ENCODE peak calls at places on chromosomes 13 and 19, in nine cellular contexts. One of them, this sample, is unnamed.

GRCh38 chr13:98026457-98026857 is 73.0 kb downstream of the IPO5 start:
- DNase-seq in adipocyte: peak
- DNase-seq in Peyer's patch: no peak
- DNase-seq in kidney tubule cell: peak
- DNase-seq in NCI-H748 treated with DMSO at 0.1 percent for 48 hours: no peak
- DNase-seq in AG04450: no peak
- DNase-seq in progenitor cell of endocrine pancreas: no peak
- DNase-seq in nucleus accumbens: no peak
- DNase-seq in activated CD4-positive, CD25-positive, alpha-beta regulatory T cell: no peak
- DNase-seq in this sample: peak

GRCh38 chr13:59531571-59532091 is 632.1 kb downstream of the DIAPH3 start:
- DNase-seq in adipocyte: peak
- DNase-seq in Peyer's patch: peak
- DNase-seq in kidney tubule cell: peak
- DNase-seq in NCI-H748 treated with DMSO at 0.1 percent for 48 hours: peak
- DNase-seq in AG04450: peak
- DNase-seq in progenitor cell of endocrine pancreas: no peak
- DNase-seq in nucleus accumbens: peak
- DNase-seq in activated CD4-positive, CD25-positive, alpha-beta regulatory T cell: no peak
- DNase-seq in this sample: peak

GRCh38 chr13:95457294-95457693 is 95.2 kb upstream of the CLDN10 start:
- DNase-seq in adipocyte: no peak
- DNase-seq in Peyer's patch: no peak
- DNase-seq in kidney tubule cell: peak
- DNase-seq in NCI-H748 treated with DMSO at 0.1 percent for 48 hours: no peak
- DNase-seq in AG04450: no peak
- DNase-seq in progenitor cell of endocrine pancreas: no peak
- DNase-seq in nucleus accumbens: no peak
- DNase-seq in activated CD4-positive, CD25-positive, alpha-beta regulatory T cell: no peak
- DNase-seq in this sample: no peak

GRCh38 chr19:2235396-2236284 is 489 bp downstream of the PLEKHJ1 start:
- DNase-seq in adipocyte: peak
- DNase-seq in Peyer's patch: peak
- DNase-seq in kidney tubule cell: peak
- DNase-seq in NCI-H748 treated with DMSO at 0.1 percent for 48 hours: peak
- DNase-seq in AG04450: no peak
- DNase-seq in progenitor cell of endocrine pancreas: peak
- DNase-seq in nucleus accumbens: no peak
- DNase-seq in activated CD4-positive, CD25-positive, alpha-beta regulatory T cell: no peak
- DNase-seq in this sample: no peak

GRCh38 chr19:48907671-48908070 is 7.6 kb downstream of the NUCB1 start:
- DNase-seq in adipocyte: no peak
- DNase-seq in Peyer's patch: peak
- DNase-seq in kidney tubule cell: no peak
- DNase-seq in NCI-H748 treated with DMSO at 0.1 percent for 48 hours: no peak
- DNase-seq in AG04450: no peak
- DNase-seq in progenitor cell of endocrine pancreas: no peak
- DNase-seq in nucleus accumbens: no peak
- DNase-seq in activated CD4-positive, CD25-positive, alpha-beta regulatory T cell: no peak
- DNase-seq in this sample: no peak

GRCh38 chr13:41488124-41488523 is 30.8 kb downstream of the RGCC start:
- DNase-seq in adipocyte: no peak
- DNase-seq in Peyer's patch: no peak
- DNase-seq in kidney tubule cell: no peak
- DNase-seq in NCI-H748 treated with DMSO at 0.1 percent for 48 hours: no peak
- DNase-seq in AG04450: no peak
- DNase-seq in progenitor cell of endocrine pancreas: no peak
- DNase-seq in nucleus accumbens: no peak
- DNase-seq in activated CD4-positive, CD25-positive, alpha-beta regulatory T cell: no peak
- DNase-seq in this sample: no peak

GRCh38 chr13:76799696-76800095 is 86.5 kb downstream of the KCTD12 start:
- DNase-seq in adipocyte: no peak
- DNase-seq in Peyer's patch: no peak
- DNase-seq in kidney tubule cell: peak
- DNase-seq in NCI-H748 treated with DMSO at 0.1 percent for 48 hours: peak
- DNase-seq in AG04450: no peak
- DNase-seq in progenitor cell of endocrine pancreas: no peak
- DNase-seq in nucleus accumbens: no peak
- DNase-seq in activated CD4-positive, CD25-positive, alpha-beta regulatory T cell: no peak
- DNase-seq in this sample: no peak

GRCh38 chr19:30669329-30670010 is 297.3 kb downstream of the ZNF536 start:
- DNase-seq in adipocyte: peak
- DNase-seq in Peyer's patch: peak
- DNase-seq in kidney tubule cell: peak
- DNase-seq in NCI-H748 treated with DMSO at 0.1 percent for 48 hours: peak
- DNase-seq in AG04450: no peak
- DNase-seq in progenitor cell of endocrine pancreas: peak
- DNase-seq in nucleus accumbens: peak
- DNase-seq in activated CD4-positive, CD25-positive, alpha-beta regulatory T cell: peak
- DNase-seq in this sample: peak

GRCh38 chr13:25249001-25249543 is 38.2 kb downstream of the MTMR6 start:
- DNase-seq in adipocyte: peak
- DNase-seq in Peyer's patch: no peak
- DNase-seq in kidney tubule cell: peak
- DNase-seq in NCI-H748 treated with DMSO at 0.1 percent for 48 hours: no peak
- DNase-seq in AG04450: no peak
- DNase-seq in progenitor cell of endocrine pancreas: no peak
- DNase-seq in nucleus accumbens: no peak
- DNase-seq in activated CD4-positive, CD25-positive, alpha-beta regulatory T cell: no peak
- DNase-seq in this sample: peak

GRCh38 chr13:112510002-112510780 is 77.8 kb downstream of the TUBGCP3 start:
- DNase-seq in adipocyte: peak
- DNase-seq in Peyer's patch: no peak
- DNase-seq in kidney tubule cell: peak
- DNase-seq in NCI-H748 treated with DMSO at 0.1 percent for 48 hours: peak
- DNase-seq in AG04450: peak
- DNase-seq in progenitor cell of endocrine pancreas: no peak
- DNase-seq in nucleus accumbens: no peak
- DNase-seq in activated CD4-positive, CD25-positive, alpha-beta regulatory T cell: no peak
- DNase-seq in this sample: peak

GRCh38 chr19:18232540-18233223 is 6.4 kb upstream of the PDE4C start:
- DNase-seq in adipocyte: no peak
- DNase-seq in Peyer's patch: no peak
- DNase-seq in kidney tubule cell: no peak
- DNase-seq in NCI-H748 treated with DMSO at 0.1 percent for 48 hours: no peak
- DNase-seq in AG04450: no peak
- DNase-seq in progenitor cell of endocrine pancreas: no peak
- DNase-seq in nucleus accumbens: no peak
- DNase-seq in activated CD4-positive, CD25-positive, alpha-beta regulatory T cell: no peak
- DNase-seq in this sample: no peak

GRCh38 chr19:32622002-32622401 is 41.0 kb downstream of the PDCD5 start:
- DNase-seq in adipocyte: no peak
- DNase-seq in Peyer's patch: no peak
- DNase-seq in kidney tubule cell: no peak
- DNase-seq in NCI-H748 treated with DMSO at 0.1 percent for 48 hours: no peak
- DNase-seq in AG04450: no peak
- DNase-seq in progenitor cell of endocrine pancreas: no peak
- DNase-seq in nucleus accumbens: no peak
- DNase-seq in activated CD4-positive, CD25-positive, alpha-beta regulatory T cell: no peak
- DNase-seq in this sample: no peak

GRCh38 chr13:84430015-84430414 is 547.7 kb upstream of the SLITRK1 start:
- DNase-seq in adipocyte: peak
- DNase-seq in Peyer's patch: no peak
- DNase-seq in kidney tubule cell: peak
- DNase-seq in NCI-H748 treated with DMSO at 0.1 percent for 48 hours: no peak
- DNase-seq in AG04450: no peak
- DNase-seq in progenitor cell of endocrine pancreas: no peak
- DNase-seq in nucleus accumbens: no peak
- DNase-seq in activated CD4-positive, CD25-positive, alpha-beta regulatory T cell: no peak
- DNase-seq in this sample: peak

GRCh38 chr19:883661-884211 is 9.3 kb downstream of the MED16 start:
- DNase-seq in adipocyte: no peak
- DNase-seq in Peyer's patch: no peak
- DNase-seq in kidney tubule cell: peak
- DNase-seq in NCI-H748 treated with DMSO at 0.1 percent for 48 hours: no peak
- DNase-seq in AG04450: no peak
- DNase-seq in progenitor cell of endocrine pancreas: no peak
- DNase-seq in nucleus accumbens: no peak
- DNase-seq in activated CD4-positive, CD25-positive, alpha-beta regulatory T cell: no peak
- DNase-seq in this sample: no peak

GRCh38 chr19:53792721-53793433 is 31.2 kb downstream of the NLRP12 start:
- DNase-seq in adipocyte: peak
- DNase-seq in Peyer's patch: peak
- DNase-seq in kidney tubule cell: peak
- DNase-seq in NCI-H748 treated with DMSO at 0.1 percent for 48 hours: peak
- DNase-seq in AG04450: peak
- DNase-seq in progenitor cell of endocrine pancreas: peak
- DNase-seq in nucleus accumbens: peak
- DNase-seq in activated CD4-positive, CD25-positive, alpha-beta regulatory T cell: peak
- DNase-seq in this sample: peak

GRCh38 chr19:47063874-47064273 is 15.4 kb upstream of the TMEM160 start:
- DNase-seq in adipocyte: no peak
- DNase-seq in Peyer's patch: no peak
- DNase-seq in kidney tubule cell: no peak
- DNase-seq in NCI-H748 treated with DMSO at 0.1 percent for 48 hours: no peak
- DNase-seq in AG04450: no peak
- DNase-seq in progenitor cell of endocrine pancreas: no peak
- DNase-seq in nucleus accumbens: no peak
- DNase-seq in activated CD4-positive, CD25-positive, alpha-beta regulatory T cell: no peak
- DNase-seq in this sample: no peak

GRCh38 chr19:35357867-35358573 is at the start of gene FFAR3:
- DNase-seq in adipocyte: peak
- DNase-seq in Peyer's patch: no peak
- DNase-seq in kidney tubule cell: no peak
- DNase-seq in NCI-H748 treated with DMSO at 0.1 percent for 48 hours: no peak
- DNase-seq in AG04450: no peak
- DNase-seq in progenitor cell of endocrine pancreas: no peak
- DNase-seq in nucleus accumbens: peak
- DNase-seq in activated CD4-positive, CD25-positive, alpha-beta regulatory T cell: no peak
- DNase-seq in this sample: peak

GRCh38 chr13:74258951-74259350 is 124.7 kb upstream of the KLF12 start:
- DNase-seq in adipocyte: no peak
- DNase-seq in Peyer's patch: no peak
- DNase-seq in kidney tubule cell: no peak
- DNase-seq in NCI-H748 treated with DMSO at 0.1 percent for 48 hours: no peak
- DNase-seq in AG04450: no peak
- DNase-seq in progenitor cell of endocrine pancreas: no peak
- DNase-seq in nucleus accumbens: no peak
- DNase-seq in activated CD4-positive, CD25-positive, alpha-beta regulatory T cell: no peak
- DNase-seq in this sample: no peak

GRCh38 chr13:60019119-60019993 is 144.4 kb downstream of the DIAPH3 start:
- DNase-seq in adipocyte: peak
- DNase-seq in Peyer's patch: no peak
- DNase-seq in kidney tubule cell: peak
- DNase-seq in NCI-H748 treated with DMSO at 0.1 percent for 48 hours: no peak
- DNase-seq in AG04450: no peak
- DNase-seq in progenitor cell of endocrine pancreas: no peak
- DNase-seq in nucleus accumbens: no peak
- DNase-seq in activated CD4-positive, CD25-positive, alpha-beta regulatory T cell: no peak
- DNase-seq in this sample: peak

GRCh38 chr19:23406716-23407115 is 11.4 kb upstream of the ZNF91 start:
- DNase-seq in adipocyte: no peak
- DNase-seq in Peyer's patch: peak
- DNase-seq in kidney tubule cell: no peak
- DNase-seq in NCI-H748 treated with DMSO at 0.1 percent for 48 hours: no peak
- DNase-seq in AG04450: no peak
- DNase-seq in progenitor cell of endocrine pancreas: no peak
- DNase-seq in nucleus accumbens: no peak
- DNase-seq in activated CD4-positive, CD25-positive, alpha-beta regulatory T cell: no peak
- DNase-seq in this sample: no peak